ENCODE peak calls at places on chromosome 20, in seven cellular contexts. I is GM23338; D is CD4-positive, CD25-positive, alpha-beta regulatory T cell; B is ascending aorta; J is effector memory CD4-positive, alpha-beta T cell; Y is GM23248; X is ovary. A is an unnamed sample. For H3K27me3, the result is how much of the 10 kb centered on the place peaks cover.

GRCh38 chr20:41444821-41445220 is 78.2 kb upstream of the EMILIN3 start:
- DNase-seq in I (no peak), D (no peak), B (no peak), J (no peak), Y (no peak), X (no peak), A (no peak)

GRCh38 chr20:31989030-31989645 is 21.1 kb upstream of the CCM2L start:
- DNase-seq in I (no peak), D (no peak), B (no peak), J (no peak), Y (no peak), X (no peak), A (no peak)

GRCh38 chr20:62873280-62873679 is 11.7 kb upstream of the TCFL5 start:
- DNase-seq in I (no peak), D (no peak), B (no peak), J (no peak), Y (no peak), X (no peak), A (no peak)

GRCh38 chr20:31570735-31571617 is 34.1 kb upstream of the ID1 start:
- DNase-seq in I (no peak), D (no peak), B (peak), J (no peak), Y (peak), X (no peak), A (no peak)

GRCh38 chr20:62710886-62711702 is 2.5 kb downstream of the NTSR1 start:
- DNase-seq in I (no peak), D (no peak), B (no peak), J (no peak), Y (peak), X (no peak), A (no peak)

GRCh38 chr20:4511776-4512175 is 209.9 kb upstream of the PRND start:
- DNase-seq in I (no peak), D (no peak), B (no peak), J (no peak), Y (peak), X (no peak), A (no peak)

GRCh38 chr20:37823276-37823980 is 79.5 kb upstream of the VSTM2L start:
- DNase-seq in I (peak), D (no peak), B (no peak), J (no peak), Y (peak), X (no peak), A (no peak)

GRCh38 chr20:6006603-6006949 is 47.3 kb downstream of the LRRN4 start:
- DNase-seq in I (no peak), D (no peak), B (no peak), J (no peak), Y (peak), X (no peak), A (no peak)

GRCh38 chr20:41654292-41654691 is 36.1 kb upstream of the CHD6 start:
- DNase-seq in I (peak), D (no peak), B (no peak), J (no peak), Y (no peak), X (no peak), A (peak)

GRCh38 chr20:939606-940005 is 23.5 kb upstream of the ANGPT4 start:
- DNase-seq in I (no peak), D (no peak), B (no peak), J (no peak), Y (no peak), X (no peak), A (no peak)

GRCh38 chr20:62141397-62142251 is 1.6 kb downstream of the PSMA7 start:
- DNase-seq in I (peak), D (no peak), B (no peak), J (no peak), Y (peak), X (no peak), A (peak)

GRCh38 chr20:1125266-1125665 is 6.9 kb downstream of the PSMF1 start:
- DNase-seq in I (no peak), D (no peak), B (no peak), J (no peak), Y (no peak), X (no peak), A (no peak)

GRCh38 chr20:9262653-9263194 is 193.8 kb downstream of the PLCB4 start:
- DNase-seq in I (no peak), D (no peak), B (no peak), J (no peak), Y (no peak), X (no peak), A (no peak)

GRCh38 chr20:35007413-35007812 is 51.7 kb downstream of the MYH7B start:
- DNase-seq in I (no peak), D (no peak), B (peak), J (no peak), Y (no peak), X (peak), A (peak)

GRCh38 chr20:17619351-17620093 is 49.6 kb downstream of the DSTN start:
- DNase-seq in I (no peak), D (no peak), B (peak), J (no peak), Y (no peak), X (peak), A (peak)

DNA sequence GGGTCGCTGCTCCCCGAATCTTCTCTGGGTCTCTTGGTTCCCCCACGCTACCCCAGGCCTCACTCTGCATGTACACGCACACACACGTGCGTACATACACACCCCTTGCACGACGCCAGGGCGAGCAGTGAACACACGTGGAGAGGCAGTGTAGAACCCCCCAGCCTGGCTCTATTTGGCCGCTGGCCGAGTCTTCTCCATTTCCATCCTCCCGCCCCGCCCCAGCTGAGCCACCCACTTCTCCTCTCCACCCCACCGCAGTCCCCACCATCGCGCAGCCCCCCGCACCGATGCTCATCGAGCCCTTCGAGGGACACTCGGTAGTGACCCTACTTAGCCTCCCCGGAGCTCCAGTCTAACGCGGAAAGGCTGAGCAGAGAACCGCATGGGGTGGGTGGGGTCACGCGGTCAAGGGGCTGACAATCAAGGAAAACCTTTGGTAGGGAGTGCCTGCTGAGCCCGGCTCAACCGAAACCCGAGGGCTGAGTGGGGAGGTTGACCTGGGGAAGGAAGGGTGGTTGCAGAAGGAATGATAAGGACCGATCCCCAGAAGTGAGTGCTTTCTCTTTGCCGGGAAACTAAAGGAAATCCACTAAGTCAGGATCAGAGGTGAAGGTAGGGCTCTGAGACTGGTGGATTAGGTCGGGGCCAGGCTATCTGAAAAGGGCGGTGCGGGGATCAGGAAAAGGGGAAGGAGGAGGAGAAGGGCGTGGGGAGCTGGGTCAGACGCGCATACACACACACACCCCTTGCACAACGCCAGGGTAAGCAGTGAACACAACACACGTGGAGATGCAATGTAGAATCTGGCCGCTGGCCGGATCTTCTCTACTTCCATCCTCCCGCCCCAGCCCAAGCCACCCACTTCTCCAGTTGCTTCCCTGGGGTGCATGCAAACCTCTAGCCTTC is 49.8 kb downstream of the CPXM1 start:
- DNase-seq in I (peak), D (no peak), B (peak), J (no peak), Y (peak), X (peak), A (peak)
- H3K4me3 ChIP-seq in I (peak), D (peak), B (peak), J (peak), Y (peak), X (peak), A (peak)

GRCh38 chr20:59753836-59754235 is 149.5 kb downstream of the PHACTR3 start:
- DNase-seq in I (no peak), D (no peak), B (no peak), J (no peak), Y (no peak), X (no peak), A (no peak)

GRCh38 chr20:59752704-59753460 is 148.5 kb downstream of the PHACTR3 start:
- DNase-seq in I (no peak), D (no peak), B (no peak), J (no peak), Y (peak), X (no peak), A (no peak)

GRCh38 chr20:59750209-59750840 is 146.0 kb downstream of the PHACTR3 start:
- DNase-seq in I (no peak), D (no peak), B (no peak), J (no peak), Y (no peak), X (no peak), A (no peak)

GRCh38 chr20:59751075-59751711 is 146.9 kb downstream of the PHACTR3 start:
- DNase-seq in I (peak), D (no peak), B (peak), J (no peak), Y (peak), X (peak), A (peak)

DNA sequence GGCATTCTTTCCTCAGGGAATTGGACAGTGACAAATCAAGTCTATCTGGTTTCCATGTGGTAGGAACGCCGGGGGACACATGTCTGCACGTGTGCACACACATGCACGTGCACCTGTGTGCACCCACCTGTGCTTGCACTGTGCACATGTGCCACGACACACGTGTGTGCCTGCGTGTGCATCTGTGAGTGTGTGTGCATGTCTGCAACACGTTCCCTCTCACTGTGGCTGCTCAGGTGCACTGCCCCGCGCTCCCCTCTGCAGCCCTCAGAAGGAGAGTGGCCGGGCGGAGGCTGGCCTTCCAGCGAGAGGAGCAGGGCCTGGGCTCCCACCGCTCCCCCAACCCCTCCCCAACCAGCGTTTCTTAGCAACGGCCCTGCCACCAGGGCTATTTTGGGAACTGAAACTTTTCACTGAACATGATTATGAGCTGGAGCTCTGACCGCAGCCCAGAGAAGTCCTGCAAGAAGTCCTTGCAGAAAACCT is 147.8 kb downstream of the PHACTR3 start:
- DNase-seq in I (no peak), D (no peak), B (no peak), J (no peak), Y (no peak), X (no peak), A (peak)
- H3K27me3 ChIP-seq in I (under half), D (under half), B (under half), J (under half), Y (under half), X (under half), A (under half)

DNA sequence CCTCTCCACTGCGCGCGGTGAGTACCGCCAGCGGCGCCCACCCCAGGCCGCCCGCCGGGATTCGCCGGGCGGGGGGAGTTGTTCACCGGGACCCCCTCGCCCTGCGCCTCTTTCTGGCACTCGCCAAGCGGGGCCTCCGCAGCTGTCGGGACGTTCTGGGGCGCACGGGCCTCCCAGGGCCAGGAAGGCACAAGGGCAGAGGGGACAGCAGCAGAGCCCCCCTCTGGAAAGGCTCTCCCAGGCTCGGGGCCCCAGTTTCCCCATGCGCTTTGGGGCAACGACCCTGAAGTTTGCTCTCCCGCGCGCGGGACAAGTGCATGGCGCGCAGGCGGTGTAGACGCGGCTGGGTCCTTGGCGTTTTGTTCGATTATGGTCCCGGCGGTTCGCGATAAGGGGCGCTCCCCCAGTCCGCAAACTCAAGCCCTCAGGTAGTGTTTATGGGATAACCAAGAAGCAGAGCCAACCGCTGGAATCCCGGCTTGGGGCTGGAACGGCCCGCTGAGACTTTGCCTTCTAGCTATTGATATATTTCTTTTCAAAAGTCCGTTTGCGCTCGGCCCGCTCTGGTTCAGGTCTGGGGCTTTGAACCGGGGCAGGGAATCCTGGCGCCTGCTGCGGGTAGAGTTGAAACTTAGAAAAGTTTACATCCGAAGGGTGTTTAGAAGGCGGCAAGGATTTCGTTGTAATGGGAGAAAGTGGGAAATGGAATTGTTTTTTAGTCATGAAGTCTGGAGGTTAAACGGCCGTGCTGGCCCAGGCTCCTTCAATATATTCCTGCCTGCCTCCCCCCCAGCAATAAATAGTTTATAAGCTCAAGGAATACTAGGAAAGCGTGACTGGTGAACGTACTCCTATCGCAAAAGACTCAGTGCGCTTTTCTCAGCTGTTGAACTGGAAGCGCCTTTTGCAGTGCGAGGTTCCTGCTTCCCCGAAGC is 595 bp downstream of the EYA2 start:
- DNase-seq in I (peak), D (no peak), B (no peak), J (no peak), Y (peak), X (no peak), A (peak)
- H3K4me3 ChIP-seq in I (peak), D (no peak), B (peak), J (no peak), Y (peak), X (peak), A (peak)

DNA sequence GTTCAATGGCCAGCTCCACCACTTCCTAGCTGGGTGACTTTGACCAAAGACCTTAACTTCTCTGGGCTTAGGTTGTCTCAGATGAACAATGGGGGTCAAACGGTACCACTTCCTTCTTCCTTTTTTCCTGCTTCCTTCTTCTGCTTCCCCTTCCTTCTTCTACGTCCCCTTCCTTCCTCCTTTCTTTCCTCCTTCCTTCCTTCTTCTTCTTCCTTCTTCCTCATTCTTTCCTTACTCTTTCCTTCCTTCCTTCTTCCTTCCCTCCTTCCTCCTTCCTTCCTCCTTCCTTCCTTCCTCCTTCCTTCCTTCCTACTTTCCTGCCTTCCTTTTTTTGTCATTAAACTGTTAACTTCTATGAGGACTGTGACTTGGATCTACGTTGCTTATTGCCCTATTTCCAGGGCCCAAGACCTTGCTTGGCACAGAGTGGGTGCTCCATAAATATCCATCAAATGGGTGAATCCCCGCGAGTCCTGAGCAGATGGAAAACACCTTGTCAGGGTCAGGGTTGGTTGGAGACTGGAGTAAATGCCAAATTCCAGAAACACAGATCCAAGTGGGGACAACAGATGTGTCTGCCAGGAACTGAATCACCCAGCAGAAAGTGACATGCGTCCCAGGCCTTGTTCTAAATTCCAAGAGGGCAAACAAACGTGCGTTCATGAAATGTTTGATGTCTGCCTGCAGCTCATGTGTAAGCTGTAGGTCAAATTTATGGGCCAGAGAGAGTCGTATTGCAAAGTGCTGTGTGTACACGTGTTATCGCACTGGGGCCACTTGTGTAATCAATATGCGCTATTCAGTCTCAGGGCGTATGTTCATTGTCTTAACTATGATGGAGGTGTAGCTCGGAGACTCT is 243.2 kb downstream of the PREX1 start:
- DNase-seq in I (no peak), D (no peak), B (no peak), J (no peak), Y (no peak), X (no peak), A (no peak)
- H3K27me3 ChIP-seq in I (under half), D (under half), B (under half), J (under half), Y (under half), X (under half), A (under half)

A was measured in H7.